ENCODE peak calls at places on chromosomes 16 and 17, in seven cellular contexts. E, T, H, Q, V, W and O are unnamed samples.

GRCh38 chr17:49090885-49091594 is 41.5 kb upstream of the B4GALNT2 start:
- DNase-seq in E (no peak), T (no peak), H (no peak), Q (peak), V (no peak), W (no peak), O (no peak)

GRCh38 chr16:49912688-49913087 is 56.8 kb upstream of the ZNF423 start:
- DNase-seq in E (no peak), T (no peak), H (no peak), Q (no peak), V (no peak), W (no peak), O (no peak)

GRCh38 chr16:53080345-53081031 is 25.7 kb downstream of the CHD9 start:
- DNase-seq in E (no peak), T (peak), H (no peak), Q (peak), V (no peak), W (no peak), O (no peak)

GRCh38 chr16:88585269-88585668 is 15.1 kb downstream of the ZC3H18 start:
- DNase-seq in E (no peak), T (no peak), H (no peak), Q (no peak), V (no peak), W (no peak), O (no peak)

GRCh38 chr17:3687949-3688614 is 7.9 kb downstream of the P2RX5 start:
- DNase-seq in E (no peak), T (no peak), H (no peak), Q (no peak), V (peak), W (peak), O (no peak)

GRCh38 chr16:68668266-68668665 is 23.2 kb downstream of the CDH3 start:
- DNase-seq in E (no peak), T (no peak), H (no peak), Q (peak), V (no peak), W (no peak), O (no peak)

GRCh38 chr16:83968891-83969672 is 1.0 kb downstream of the NECAB2 start:
- DNase-seq in E (no peak), T (no peak), H (no peak), Q (no peak), V (no peak), W (peak), O (no peak)

GRCh38 chr17:7296189-7296861 is 1.9 kb upstream of the YBX2 start:
- DNase-seq in E (peak), T (peak), H (peak), Q (peak), V (peak), W (peak), O (peak)

GRCh38 chr17:39923836-39924690 is 3.3 kb downstream of the ORMDL3 start:
- DNase-seq in E (no peak), T (no peak), H (no peak), Q (no peak), V (no peak), W (peak), O (no peak)

GRCh38 chr16:87314990-87315420 is 2.2 kb downstream of the C16orf95 start:
- DNase-seq in E (no peak), T (no peak), H (no peak), Q (no peak), V (peak), W (no peak), O (no peak)

GRCh38 chr17:46976626-46977270 is 2.3 kb downstream of the RPRML start:
- DNase-seq in E (no peak), T (no peak), H (no peak), Q (no peak), V (no peak), W (peak), O (no peak)

GRCh38 chr17:68460715-68461114 is 3.4 kb upstream of the WIPI1 start:
- DNase-seq in E (no peak), T (no peak), H (no peak), Q (no peak), V (no peak), W (no peak), O (no peak)

GRCh38 chr17:17027442-17028058 is 14.7 kb upstream of the MPRIP start:
- DNase-seq in E (no peak), T (no peak), H (no peak), Q (peak), V (no peak), W (no peak), O (no peak)

GRCh38 chr17:6094926-6095325 is 24.7 kb downstream of the WSCD1 start:
- DNase-seq in E (no peak), T (no peak), H (no peak), Q (no peak), V (no peak), W (no peak), O (no peak)

GRCh38 chr16:31072540-31073072 is 1.4 kb downstream of the ZNF668 start:
- DNase-seq in E (no peak), T (no peak), H (no peak), Q (peak), V (no peak), W (peak), O (no peak)

GRCh38 chr17:73198930-73199260 is 6.0 kb downstream of the COG1 start:
- DNase-seq in E (no peak), T (no peak), H (no peak), Q (no peak), V (no peak), W (no peak), O (no peak)

GRCh38 chr17:79749156-79749815 is 18.5 kb downstream of the ENPP7 start:
- DNase-seq in E (no peak), T (no peak), H (no peak), Q (peak), V (no peak), W (peak), O (no peak)

GRCh38 chr17:67602974-67603373 is 114.8 kb upstream of the NOL11 start:
- DNase-seq in E (peak), T (no peak), H (peak), Q (peak), V (no peak), W (peak), O (peak)

GRCh38 chr17:6853764-6854442 is 22.4 kb upstream of the TEKT1 start:
- DNase-seq in E (no peak), T (no peak), H (no peak), Q (peak), V (no peak), W (peak), O (no peak)

GRCh38 chr17:64282753-64283080 is 19.7 kb upstream of the TEX2 start:
- DNase-seq in E (no peak), T (no peak), H (no peak), Q (no peak), V (no peak), W (no peak), O (no peak)

GRCh38 chr16:87618216-87618615 is 15.9 kb downstream of the JPH3 start:
- DNase-seq in E (no peak), T (no peak), H (no peak), Q (no peak), V (no peak), W (no peak), O (no peak)

GRCh38 chr16:30005341-30006094 is 5.3 kb downstream of the DOC2A start:
- DNase-seq in E (peak), T (no peak), H (peak), Q (peak), V (peak), W (peak), O (peak)

GRCh38 chr17:20066253-20066652 is 57.1 kb downstream of the SPECC1 start:
- DNase-seq in E (peak), T (peak), H (no peak), Q (peak), V (no peak), W (no peak), O (no peak)

GRCh38 chr17:64005734-64006167 is 7.6 kb downstream of the PRR29 start:
- DNase-seq in E (peak), T (no peak), H (no peak), Q (no peak), V (no peak), W (no peak), O (no peak)

GRCh38 chr16:11793840-11794239 is 3.2 kb downstream of the ZC3H7A start:
- DNase-seq in E (no peak), T (no peak), H (no peak), Q (no peak), V (no peak), W (no peak), O (no peak)

GRCh38 chr17:31488264-31488981 is 96.9 kb downstream of the RAB11FIP4 start:
- DNase-seq in E (peak), T (no peak), H (no peak), Q (no peak), V (peak), W (peak), O (no peak)

GRCh38 chr16:19704321-19705130 is 13.5 kb downstream of the KNOP1 start:
- DNase-seq in E (no peak), T (no peak), H (no peak), Q (peak), V (no peak), W (no peak), O (no peak)

GRCh38 chr17:52827526-52827925 is 669.0 kb upstream of the CA10 start:
- DNase-seq in E (no peak), T (no peak), H (no peak), Q (no peak), V (peak), W (no peak), O (no peak)

GRCh38 chr16:1879477-1879876 is 7.5 kb upstream of the MEIOB start:
- DNase-seq in E (no peak), T (no peak), H (no peak), Q (peak), V (no peak), W (no peak), O (no peak)

GRCh38 chr16:81026429-81026828 is 9.2 kb upstream of the ATMIN start:
- DNase-seq in E (no peak), T (no peak), H (no peak), Q (no peak), V (no peak), W (no peak), O (no peak)

GRCh38 chr16:48580925-48581500 is 29.0 kb downstream of the N4BP1 start:
- DNase-seq in E (no peak), T (no peak), H (no peak), Q (no peak), V (no peak), W (no peak), O (no peak)

GRCh38 chr17:32253117-32253611 is 12.5 kb upstream of the RHBDL3 start:
- DNase-seq in E (peak), T (peak), H (peak), Q (peak), V (no peak), W (peak), O (no peak)

GRCh38 chr16:24539850-24540484 is 601 bp downstream of the RBBP6 start:
- DNase-seq in E (peak), T (peak), H (no peak), Q (peak), V (peak), W (peak), O (no peak)

GRCh38 chr16:24537474-24538337 is 1.7 kb upstream of the RBBP6 start:
- DNase-seq in E (no peak), T (no peak), H (no peak), Q (no peak), V (no peak), W (no peak), O (no peak)

GRCh38 chr16:24539295-24539849 is at the start of gene RBBP6:
- DNase-seq in E (peak), T (peak), H (peak), Q (peak), V (peak), W (peak), O (peak)

GRCh38 chr16:24540575-24541240 is 1.3 kb downstream of the RBBP6 start:
- DNase-seq in E (no peak), T (no peak), H (peak), Q (peak), V (no peak), W (peak), O (no peak)

GRCh38 chr16:24538756-24539294 is 541 bp upstream of the RBBP6 start:
- DNase-seq in E (peak), T (no peak), H (no peak), Q (no peak), V (no peak), W (no peak), O (no peak)
- TF ChIP-seq CTCF in E (no peak), T (no peak), H (no peak), Q (no peak), V (no peak), W (no peak), O (no peak)

GRCh38 chr17:28345420-28346198 is 10.0 kb downstream of the TNFAIP1 start:
- DNase-seq in E (peak), T (peak), H (no peak), Q (no peak), V (no peak), W (no peak), O (no peak)

GRCh38 chr17:28346199-28346580 is 10.6 kb downstream of the TNFAIP1 start:
- DNase-seq in E (no peak), T (no peak), H (no peak), Q (no peak), V (no peak), W (peak), O (no peak)

GRCh38 chr17:28348979-28349378 is 8.3 kb downstream of the POLDIP2 start:
- DNase-seq in E (no peak), T (no peak), H (no peak), Q (no peak), V (no peak), W (no peak), O (no peak)

GRCh38 chr17:28347261-28347891 is 10.0 kb downstream of the POLDIP2 start:
- DNase-seq in E (peak), T (no peak), H (no peak), Q (peak), V (no peak), W (no peak), O (no peak)

DNA sequence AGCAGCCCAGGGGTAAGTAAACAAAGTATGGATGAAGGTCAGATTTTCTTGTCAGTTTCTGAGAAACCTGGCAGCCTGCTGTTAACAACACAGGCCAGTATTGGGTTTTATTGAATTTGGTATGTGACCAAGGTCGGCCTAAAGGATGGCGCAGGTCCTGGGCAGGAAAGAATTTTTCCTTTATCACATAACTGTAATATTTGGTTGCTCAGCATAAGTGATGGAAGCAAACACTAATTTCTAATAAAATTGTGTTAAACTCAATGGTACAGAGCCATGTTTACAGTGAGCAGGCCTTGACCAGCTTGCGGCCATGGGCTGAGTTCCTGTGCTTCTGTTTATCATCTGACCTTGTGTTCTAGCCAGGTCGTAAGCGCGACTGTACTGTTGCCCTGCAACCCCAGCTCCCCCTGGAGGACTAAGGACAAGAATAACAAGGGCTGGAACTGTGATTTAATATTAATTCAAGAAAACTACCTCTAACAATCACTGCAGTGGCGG is 10.5 kb downstream of the POLDIP2 start:
- DNase-seq in E (peak), T (no peak), H (no peak), Q (no peak), V (no peak), W (peak), O (no peak)
- TF ChIP-seq CTCF in E (no peak), T (peak), H (no peak), Q (peak), V (no peak), W (peak), O (peak)

DNA sequence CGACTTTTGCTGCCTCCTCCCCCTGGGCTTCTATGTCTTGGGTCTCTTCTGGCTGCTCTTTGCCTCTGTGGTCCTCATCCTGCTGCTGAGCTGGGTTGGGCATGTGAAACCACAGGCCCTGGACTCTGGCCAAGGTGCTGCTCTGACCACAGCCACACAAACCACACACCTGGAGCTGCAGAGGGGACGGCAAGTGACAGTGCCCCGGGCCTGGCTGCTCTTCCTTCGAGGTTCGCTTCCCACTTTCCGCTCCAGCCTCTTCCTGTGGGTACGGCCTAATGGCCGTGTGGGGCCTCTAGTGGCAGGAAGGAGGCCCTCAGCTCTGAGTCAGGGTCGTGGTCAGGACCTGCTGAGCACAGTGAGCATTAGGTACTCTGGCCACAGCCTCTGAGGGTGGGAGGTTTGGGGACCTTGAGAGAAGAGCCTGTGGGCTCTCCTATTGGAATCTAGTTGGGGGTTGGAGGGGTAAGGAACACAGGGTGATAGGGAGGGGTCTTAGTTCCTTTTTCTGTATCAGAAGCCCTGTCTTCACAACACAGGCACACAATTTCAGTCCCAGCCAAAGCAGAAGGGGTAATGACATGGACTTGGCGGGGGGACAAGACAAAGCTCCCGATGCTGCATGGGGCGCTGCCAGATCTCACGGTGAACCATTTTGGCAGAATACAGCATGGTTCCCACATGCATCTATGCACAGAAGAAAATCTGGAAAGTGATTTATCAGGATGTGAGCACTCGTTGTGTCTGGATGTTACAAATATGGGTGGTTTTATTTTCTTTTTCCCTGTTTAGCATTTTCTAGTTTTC is 2.3 kb downstream of the GP1BA start:
- DNase-seq in E (peak), T (no peak), H (no peak), Q (peak), V (no peak), W (no peak), O (no peak)
- TF ChIP-seq CTCF in E (no peak), T (peak), H (no peak), Q (peak), V (no peak), W (peak), O (peak)

DNA sequence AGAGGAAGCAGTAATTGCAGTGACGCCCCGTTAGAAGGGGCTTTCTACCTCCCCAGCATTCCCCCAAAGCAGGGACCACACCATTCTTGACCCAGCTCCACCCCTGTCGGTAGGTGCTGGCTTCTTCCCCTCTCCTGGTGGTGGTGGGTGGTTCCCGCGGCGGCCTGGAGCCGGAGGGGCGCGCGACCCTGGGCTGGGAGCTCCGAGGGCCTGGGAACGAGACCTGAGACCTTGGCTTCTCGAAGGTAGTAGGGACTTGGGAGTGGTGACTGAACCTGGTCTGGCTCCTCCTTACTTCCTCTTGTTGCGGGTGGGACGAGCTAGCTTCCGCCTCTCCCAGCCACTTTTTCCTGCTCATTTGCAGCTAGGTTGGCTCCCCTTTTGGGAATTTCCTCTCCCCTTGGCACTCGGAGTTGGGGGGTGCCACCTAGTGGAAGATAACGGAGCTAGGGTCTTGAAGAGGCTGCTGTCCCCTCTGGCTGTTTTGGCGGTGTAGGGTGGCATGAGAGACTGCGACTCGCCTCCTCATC is 460 bp downstream of the GRN start:
- DNase-seq in E (peak), T (peak), H (no peak), Q (peak), V (peak), W (peak), O (no peak)
- TF ChIP-seq CTCF in E (no peak), T (peak), H (peak), Q (peak), V (peak), W (peak), O (peak)

DNA sequence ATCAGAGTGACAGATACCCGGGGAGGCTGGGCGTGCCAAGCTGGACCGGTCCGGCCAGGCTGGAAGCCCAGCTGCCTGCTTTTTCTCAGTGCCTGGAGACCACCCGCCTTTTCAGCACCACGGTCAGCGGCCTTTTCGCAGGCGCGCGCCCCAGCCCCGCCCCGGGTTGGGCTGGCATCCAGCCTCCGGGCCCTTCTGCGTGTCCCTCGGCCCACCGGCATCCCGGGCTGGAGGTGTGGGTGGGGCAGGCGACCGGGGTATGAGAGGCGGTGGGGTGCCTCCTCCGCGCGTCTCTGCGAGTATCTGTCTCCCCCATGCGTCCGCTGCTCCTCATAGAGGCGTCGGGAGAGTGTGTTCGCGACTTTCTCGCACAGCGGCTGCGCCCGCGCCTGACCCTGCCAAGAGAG is 102.5 kb downstream of the MRM1 start:
- DNase-seq in E (no peak), T (peak), H (peak), Q (peak), V (peak), W (peak), O (no peak)
- TF ChIP-seq CTCF in E (no peak), T (no peak), H (no peak), Q (no peak), V (no peak), W (peak), O (peak)

GRCh38 chr16:21710938-21711337 is 47.2 kb downstream of the OTOA start:
- DNase-seq in E (no peak), T (no peak), H (no peak), Q (no peak), V (no peak), W (no peak), O (peak)
- TF ChIP-seq CTCF in E (no peak), T (no peak), H (no peak), Q (no peak), V (no peak), W (no peak), O (peak)

GRCh38 chr16:527015-527903 is at the start of gene CAPN15:
- DNase-seq in E (peak), T (peak), H (peak), Q (peak), V (peak), W (peak), O (no peak)
- TF ChIP-seq CTCF in E (no peak), T (peak), H (no peak), Q (no peak), V (peak), W (peak), O (no peak)

GRCh38 chr17:61395409-61395982 is 4.1 kb upstream of the TBX2 start:
- DNase-seq in E (no peak), T (no peak), H (no peak), Q (no peak), V (peak), W (peak), O (no peak)

GRCh38 chr17:61395983-61396585 is 3.6 kb upstream of the TBX2 start:
- DNase-seq in E (no peak), T (peak), H (no peak), Q (no peak), V (peak), W (peak), O (no peak)

GRCh38 chr17:61398721-61399130 is 917 bp upstream of the TBX2 start:
- DNase-seq in E (no peak), T (no peak), H (no peak), Q (no peak), V (no peak), W (peak), O (no peak)

GRCh38 chr17:61396586-61397085 is 3.0 kb upstream of the TBX2 start:
- DNase-seq in E (no peak), T (no peak), H (no peak), Q (no peak), V (peak), W (no peak), O (no peak)

GRCh38 chr17:61397086-61397842 is 2.4 kb upstream of the TBX2 start:
- DNase-seq in E (no peak), T (no peak), H (no peak), Q (no peak), V (peak), W (peak), O (no peak)
- TF ChIP-seq CTCF in E (no peak), T (no peak), H (no peak), Q (no peak), V (no peak), W (peak), O (no peak)

GRCh38 chr17:2177235-2177811 is 122.4 kb downstream of the HIC1 start:
- DNase-seq in E (no peak), T (no peak), H (no peak), Q (peak), V (no peak), W (no peak), O (no peak)
- TF ChIP-seq CTCF in E (no peak), T (no peak), H (no peak), Q (no peak), V (no peak), W (no peak), O (no peak)